ENCODE peak calls at places on chromosomes 3 and 15, in ten cellular contexts. A is prostate gland, R is HepG2, Y is SK-N-SH, M is breast epithelium, I is sigmoid colon, X is stomach, K is GM23338, O is upper lobe of left lung, B is K562. V is an unnamed sample. For H3K4me1, the result is how much of the 10 kb centered on the place peaks cover.

GRCh38 chr3:139677341-139678155 is at the start of gene NMNAT3:
- DNase-seq in A (peak), R (peak), Y (peak), M (peak), I (peak), X (peak), K (peak), O (peak), B (peak), V (peak)

GRCh38 chr3:16134173-16134928 is 40.1 kb upstream of the GALNT15 start:
- DNase-seq in A (no peak), R (no peak), Y (no peak), M (no peak), I (no peak), X (no peak), K (no peak), O (no peak), B (no peak), V (no peak)

GRCh38 chr15:76327191-76328105 is 9.1 kb upstream of the ISL2 start:
- DNase-seq in A (no peak), R (no peak), Y (no peak), M (no peak), I (no peak), X (no peak), K (no peak), O (no peak), B (no peak), V (no peak)

GRCh38 chr3:114542359-114542758 is 248.5 kb downstream of the TIGIT start:
- DNase-seq in A (no peak), R (no peak), Y (no peak), M (no peak), I (no peak), X (no peak), K (peak), O (no peak), B (no peak), V (no peak)

GRCh38 chr15:94411279-94411678 is 179.9 kb downstream of the MCTP2 start:
- DNase-seq in A (no peak), R (no peak), Y (no peak), M (no peak), I (no peak), X (no peak), K (no peak), O (no peak), B (no peak), V (no peak)

GRCh38 chr15:65818927-65819562 is 27.0 kb upstream of the DENND4A start:
- DNase-seq in A (no peak), R (no peak), Y (no peak), M (no peak), I (no peak), X (no peak), K (no peak), O (no peak), B (peak), V (no peak)

GRCh38 chr15:67861983-67862382 is 22.1 kb upstream of the RNU6-1 start:
- DNase-seq in A (no peak), R (no peak), Y (peak), M (no peak), I (no peak), X (no peak), K (no peak), O (no peak), B (no peak), V (no peak)

GRCh38 chr3:69651765-69652164 is 87.5 kb upstream of the MITF start:
- DNase-seq in A (no peak), R (no peak), Y (no peak), M (no peak), I (no peak), X (no peak), K (no peak), O (no peak), B (no peak), V (no peak)

GRCh38 chr3:149388001-149388435 is 10.6 kb upstream of the TM4SF1 start:
- DNase-seq in A (no peak), R (no peak), Y (no peak), M (no peak), I (no peak), X (no peak), K (no peak), O (no peak), B (no peak), V (no peak)

GRCh38 chr3:12471228-12471627 is 13.1 kb upstream of the TSEN2 start:
- DNase-seq in A (no peak), R (peak), Y (no peak), M (no peak), I (no peak), X (no peak), K (peak), O (no peak), B (no peak), V (peak)

GRCh38 chr15:51448592-51449494 is 107.4 kb downstream of the GLDN start:
- DNase-seq in A (no peak), R (no peak), Y (no peak), M (no peak), I (no peak), X (no peak), K (no peak), O (no peak), B (no peak), V (no peak)

GRCh38 chr15:63372753-63373152 is 8.9 kb downstream of the CA12 start:
- DNase-seq in A (no peak), R (no peak), Y (peak), M (no peak), I (peak), X (no peak), K (no peak), O (no peak), B (no peak), V (no peak)

GRCh38 chr15:61038910-61039309 is 190.2 kb downstream of the RORA start:
- DNase-seq in A (no peak), R (no peak), Y (no peak), M (no peak), I (no peak), X (no peak), K (no peak), O (no peak), B (no peak), V (no peak)

GRCh38 chr15:67042490-67043181 is 22.8 kb upstream of the SMAD3 start:
- DNase-seq in A (no peak), R (no peak), Y (no peak), M (no peak), I (no peak), X (no peak), K (no peak), O (no peak), B (no peak), V (no peak)

GRCh38 chr3:152574461-152575079 is 260.4 kb upstream of the P2RY1 start:
- DNase-seq in A (peak), R (peak), Y (peak), M (no peak), I (no peak), X (no peak), K (peak), O (no peak), B (peak), V (peak)

GRCh38 chr3:194586839-194587238 is 46.4 kb downstream of the TMEM44 start:
- DNase-seq in A (no peak), R (no peak), Y (no peak), M (no peak), I (no peak), X (no peak), K (no peak), O (no peak), B (no peak), V (no peak)

GRCh38 chr3:171828852-171829770 is 14.0 kb upstream of the TMEM212 start:
- DNase-seq in A (no peak), R (no peak), Y (no peak), M (no peak), I (no peak), X (no peak), K (no peak), O (no peak), B (no peak), V (no peak)

GRCh38 chr3:45994661-45995369 is 809 bp downstream of the FYCO1 start:
- DNase-seq in A (no peak), R (peak), Y (peak), M (no peak), I (peak), X (no peak), K (peak), O (peak), B (peak), V (peak)

GRCh38 chr3:69901802-69902201 is 97.7 kb upstream of the SAMMSON start:
- DNase-seq in A (no peak), R (no peak), Y (no peak), M (no peak), I (no peak), X (no peak), K (no peak), O (no peak), B (no peak), V (no peak)

GRCh38 chr3:171790574-171790897 is 19.7 kb downstream of the PLD1 start:
- DNase-seq in A (no peak), R (no peak), Y (no peak), M (no peak), I (no peak), X (no peak), K (no peak), O (no peak), B (no peak), V (no peak)

GRCh38 chr3:13391308-13391707 is 28.8 kb downstream of the NUP210 start:
- DNase-seq in A (no peak), R (no peak), Y (no peak), M (no peak), I (no peak), X (no peak), K (peak), O (no peak), B (no peak), V (no peak)

GRCh38 chr3:126925411-126926171 is 57.3 kb upstream of the PLXNA1 start:
- DNase-seq in A (no peak), R (no peak), Y (no peak), M (no peak), I (peak), X (no peak), K (no peak), O (no peak), B (no peak), V (no peak)

GRCh38 chr15:80436511-80437307 is 32.5 kb downstream of the ARNT2 start:
- DNase-seq in A (no peak), R (peak), Y (no peak), M (no peak), I (no peak), X (peak), K (no peak), O (no peak), B (no peak), V (no peak)

GRCh38 chr3:47854267-47854666 is 51.3 kb downstream of the DHX30 start:
- DNase-seq in A (no peak), R (no peak), Y (no peak), M (no peak), I (no peak), X (no peak), K (no peak), O (no peak), B (no peak), V (no peak)

GRCh38 chr3:32239638-32240550 is 1.4 kb downstream of the CMTM8 start:
- DNase-seq in A (peak), R (peak), Y (peak), M (no peak), I (no peak), X (peak), K (peak), O (peak), B (peak), V (peak)

GRCh38 chr3:128969993-128970740 is 23.7 kb downstream of the CFAP92 start:
- DNase-seq in A (no peak), R (peak), Y (peak), M (no peak), I (no peak), X (peak), K (peak), O (peak), B (peak), V (peak)

GRCh38 chr3:126105691-126106187 is 21.8 kb upstream of the SLC41A3 start:
- DNase-seq in A (no peak), R (no peak), Y (no peak), M (peak), I (peak), X (no peak), K (no peak), O (no peak), B (no peak), V (no peak)

GRCh38 chr3:155282416-155283091 is 10.9 kb downstream of the STRIT1 start:
- DNase-seq in A (no peak), R (peak), Y (no peak), M (no peak), I (no peak), X (no peak), K (no peak), O (no peak), B (peak), V (no peak)

GRCh38 chr3:119508172-119508845 is 10.0 kb downstream of the TIMMDC1 start:
- DNase-seq in A (no peak), R (no peak), Y (no peak), M (no peak), I (no peak), X (no peak), K (no peak), O (no peak), B (no peak), V (no peak)

GRCh38 chr15:41263891-41264351 is 32.9 kb downstream of the CHP1 start:
- DNase-seq in A (no peak), R (no peak), Y (no peak), M (no peak), I (no peak), X (no peak), K (peak), O (no peak), B (no peak), V (no peak)

GRCh38 chr15:100235030-100235617 is 106.7 kb downstream of the ADAMTS17 start:
- DNase-seq in A (no peak), R (no peak), Y (no peak), M (no peak), I (no peak), X (no peak), K (no peak), O (no peak), B (peak), V (no peak)

GRCh38 chr3:195154111-195154791 is 116.7 kb downstream of the XXYLT1 start:
- DNase-seq in A (no peak), R (no peak), Y (no peak), M (no peak), I (no peak), X (no peak), K (no peak), O (peak), B (no peak), V (no peak)

GRCh38 chr3:49724586-49724985 is 835 bp upstream of the GMPPB start:
- DNase-seq in A (no peak), R (no peak), Y (peak), M (no peak), I (peak), X (no peak), K (peak), O (peak), B (no peak), V (peak)

GRCh38 chr15:69000091-69000490 is 14.4 kb upstream of the NOX5 start:
- DNase-seq in A (no peak), R (no peak), Y (no peak), M (no peak), I (no peak), X (no peak), K (no peak), O (no peak), B (no peak), V (no peak)

GRCh38 chr3:151871639-151872468 is 1.6 kb upstream of the SUCNR1 start:
- DNase-seq in A (no peak), R (no peak), Y (no peak), M (no peak), I (no peak), X (no peak), K (no peak), O (peak), B (peak), V (no peak)

GRCh38 chr3:142998439-142998838 is 2.9 kb upstream of the U2SURP start:
- DNase-seq in A (no peak), R (no peak), Y (no peak), M (no peak), I (no peak), X (no peak), K (no peak), O (no peak), B (no peak), V (no peak)

DNA sequence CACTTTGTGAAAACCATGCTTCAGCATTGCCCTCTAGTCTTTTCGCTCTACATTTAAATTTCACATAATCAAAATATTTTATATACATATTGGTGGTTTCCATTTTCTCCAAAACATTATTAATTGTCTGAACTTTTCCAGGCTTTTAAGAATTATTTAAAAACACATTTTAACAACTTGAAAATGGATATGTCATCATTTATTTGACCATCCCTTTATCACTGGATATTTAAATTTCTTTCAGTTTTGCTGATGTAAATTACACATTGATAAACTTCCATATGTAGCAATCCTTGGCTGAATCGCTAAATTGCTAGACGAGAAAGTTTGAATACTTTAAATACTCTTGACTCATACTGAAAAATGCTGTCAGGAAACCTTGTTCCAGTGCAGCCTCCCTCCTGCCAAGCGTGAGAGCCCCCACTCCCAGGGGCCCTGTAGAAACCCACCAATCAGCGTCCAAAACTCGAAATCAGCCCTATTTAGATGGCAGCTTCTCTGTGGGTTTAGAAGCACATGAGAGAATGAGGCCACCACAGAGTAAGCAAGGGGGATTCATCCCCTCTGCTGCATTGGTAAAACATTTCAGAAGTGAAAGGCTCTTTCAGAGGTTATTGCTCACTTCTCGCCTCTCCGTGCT is 145.9 kb downstream of the ATP10A start:
- DNase-seq in A (no peak), R (no peak), Y (no peak), M (no peak), I (peak), X (no peak), K (no peak), O (no peak), B (no peak), V (no peak)
- H3K4me3 ChIP-seq in A (no peak), R (no peak), Y (no peak), M (no peak), I (no peak), X (no peak), K (no peak), O (no peak), B (no peak), V (no peak)

DNA sequence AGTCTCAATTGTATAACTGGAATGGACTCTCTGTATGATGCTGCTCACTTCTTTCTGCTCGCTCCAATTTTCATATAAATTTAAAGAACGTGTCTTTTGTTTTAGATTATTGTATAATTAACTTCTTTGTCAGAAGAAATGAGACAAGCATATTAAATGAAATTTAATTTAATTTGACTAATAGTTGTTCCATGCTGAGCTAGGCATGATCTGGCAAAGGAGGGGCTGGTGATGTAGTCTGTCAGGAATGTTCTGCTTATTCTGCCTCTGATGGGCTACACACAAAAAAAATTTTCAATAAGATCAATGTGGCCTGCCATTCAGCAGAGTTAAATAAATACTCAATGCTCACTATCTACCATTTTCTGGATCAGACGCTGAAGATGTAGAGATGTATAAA is 208.4 kb upstream of the CD96 start:
- DNase-seq in A (no peak), R (no peak), Y (no peak), M (no peak), I (no peak), X (no peak), K (no peak), O (no peak), B (no peak), V (no peak)
- H3K4me1 ChIP-seq in A (under half), R (under half), Y (under half), M (under half), I (under half), X (under half), K (under half), O (under half), B (under half), V (under half)

GRCh38 chr3:106825962-106826605 is 551.2 kb upstream of the CCDC54 start:
- DNase-seq in A (no peak), R (no peak), Y (no peak), M (no peak), I (no peak), X (no peak), K (peak), O (no peak), B (no peak), V (no peak)
- TF ChIP-seq POLR2AphosphoS5 in A (no peak), R (no peak), Y (no peak), M (no peak), I (no peak), X (no peak), K (no peak), O (no peak), B (no peak), V (no peak)

DNA sequence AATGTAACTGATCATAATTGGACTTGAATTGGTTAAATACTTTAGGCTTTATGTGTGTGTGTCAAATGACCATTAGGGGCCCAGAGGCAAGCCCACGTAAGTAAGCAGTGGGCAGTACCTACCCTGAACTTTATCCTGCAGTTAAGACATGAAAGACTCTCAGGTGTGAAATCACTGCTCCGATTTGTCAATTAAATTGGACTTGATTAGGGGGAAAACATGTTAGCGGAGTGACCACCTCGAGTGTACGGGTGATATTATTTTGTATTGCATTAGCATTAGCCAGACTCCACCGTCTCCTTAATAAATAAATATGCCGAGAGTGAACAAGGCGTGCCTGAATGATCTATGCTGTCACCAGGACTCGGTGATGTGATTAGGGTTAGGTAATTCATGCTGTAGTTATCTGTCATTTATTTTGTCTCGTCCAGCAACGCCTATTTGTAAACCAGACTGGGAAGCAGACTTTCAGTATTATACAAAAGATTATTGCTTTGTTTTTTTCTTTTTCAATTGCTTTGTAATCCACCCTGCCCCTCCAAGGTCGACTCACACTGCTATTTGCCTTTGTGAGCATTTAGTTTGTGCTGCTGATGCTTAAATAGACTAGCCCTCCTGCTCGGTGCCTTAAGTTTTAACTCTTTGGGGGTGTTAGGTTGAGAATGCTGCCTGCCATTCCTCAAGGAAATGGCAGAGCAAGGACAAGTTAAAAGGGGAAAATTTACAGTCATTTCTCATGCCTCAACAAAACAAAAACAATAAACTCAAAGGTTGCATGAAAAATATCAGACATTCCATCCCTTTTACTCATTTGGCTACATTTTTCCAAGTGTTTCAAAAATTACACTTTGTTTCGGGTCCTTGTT is 1.8 kb downstream of the RBMS3 start:
- DNase-seq in A (no peak), R (no peak), Y (no peak), M (no peak), I (no peak), X (no peak), K (no peak), O (no peak), B (no peak), V (no peak)
- H3K4me3 ChIP-seq in A (peak), R (no peak), Y (peak), M (peak), I (peak), X (peak), K (peak), O (peak), B (no peak), V (peak)

GRCh38 chr15:70559223-70559823 is 204.0 kb downstream of the UACA start:
- DNase-seq in A (peak), R (no peak), Y (peak), M (peak), I (no peak), X (peak), K (no peak), O (peak), B (no peak), V (peak)

GRCh38 chr15:70558406-70559222 is 204.7 kb downstream of the UACA start:
- DNase-seq in A (no peak), R (no peak), Y (no peak), M (no peak), I (no peak), X (no peak), K (no peak), O (no peak), B (no peak), V (no peak)

GRCh38 chr15:70561885-70562284 is 201.5 kb downstream of the UACA start:
- DNase-seq in A (no peak), R (no peak), Y (no peak), M (no peak), I (peak), X (peak), K (no peak), O (no peak), B (no peak), V (no peak)

GRCh38 chr15:70560617-70561328 is 202.6 kb downstream of the UACA start:
- DNase-seq in A (no peak), R (no peak), Y (no peak), M (no peak), I (peak), X (peak), K (peak), O (no peak), B (no peak), V (no peak)

GRCh38 chr15:70559840-70560239 is 203.5 kb downstream of the UACA start:
- DNase-seq in A (no peak), R (no peak), Y (no peak), M (no peak), I (peak), X (peak), K (no peak), O (no peak), B (no peak), V (no peak)
- H3K4me1 ChIP-seq in A (under half), R (under half), Y (under half), M (under half), I (under half), X (under half), K (under half), O (under half), B (under half), V (under half)

V was measured in transverse colon.